ENCODE peak calls at places on chromosomes 12 and 14, in five cellular contexts. I is SW480; N is fibroblast of villous mesenchyme; C is left ventricle myocardium inferior; Q is stimulated activated naive CD8-positive, alpha-beta T cell treated with anti-CD3 and anti-CD28 coated beads, Interleukin-15, amount 100 ng/mL, for 72 hours. B is an unnamed sample.

GRCh38 chr14:75724414-75725204 is 63.6 kb downstream of the TTLL5 start:
- DNase-seq in I (no peak), N (peak; percentile 12), C (peak; percentile 41), Q (no peak), B (no peak)

GRCh38 chr14:73750161-73750901 is 36.1 kb upstream of the PNMA1 start:
- DNase-seq in I (no peak), N (no peak), C (no peak), Q (no peak), B (no peak)

GRCh38 chr14:52879958-52880357 is 70.9 kb downstream of the FERMT2 start:
- DNase-seq in I (no peak), N (peak; percentile 30), C (no peak), Q (no peak), B (peak; percentile 54)

GRCh38 chr12:40156031-40156764 is 50.3 kb upstream of the SLC2A13 start:
- DNase-seq in I (no peak), N (no peak), C (no peak), Q (no peak), B (peak; percentile 36)

GRCh38 chr12:3317481-3317815 is 173.6 kb upstream of the PRMT8 start:
- DNase-seq in I (no peak), N (no peak), C (no peak), Q (no peak), B (no peak)

GRCh38 chr12:42871831-42872230 is 282.3 kb upstream of the PRICKLE1 start:
- DNase-seq in I (no peak), N (no peak), C (no peak), Q (no peak), B (no peak)

GRCh38 chr12:93813972-93814821 is 137.0 kb downstream of the CRADD start:
- DNase-seq in I (no peak), N (peak; percentile 97), C (peak; percentile 84), Q (no peak), B (peak; percentile 87)

GRCh38 chr12:133037207-133038005 is at the start of gene ZNF84:
- DNase-seq in I (peak; percentile 97), N (peak; percentile 99), C (peak; percentile 95), Q (peak; percentile 94), B (peak; percentile 99)

GRCh38 chr14:102539544-102540309 is 30.2 kb upstream of the ANKRD9 start:
- DNase-seq in I (no peak), N (peak; percentile 69), C (peak; percentile 72), Q (no peak), B (no peak)

GRCh38 chr12:21500786-21501257 is 613 bp downstream of the RECQL start:
- DNase-seq in I (no peak), N (no peak), C (no peak), Q (no peak), B (no peak)

GRCh38 chr14:32560213-32560857 is 231.2 kb downstream of the AKAP6 start:
- DNase-seq in I (peak; percentile 66), N (peak; percentile 84), C (no peak), Q (peak; percentile 12), B (peak; percentile 81)

GRCh38 chr12:130813436-130813835 is 25.6 kb downstream of the STX2 start:
- DNase-seq in I (no peak), N (no peak), C (no peak), Q (no peak), B (no peak)

GRCh38 chr12:84643993-84644392 is 268.6 kb downstream of the SLC6A15 start:
- DNase-seq in I (no peak), N (no peak), C (no peak), Q (no peak), B (no peak)

GRCh38 chr12:107374136-107374535 is 280.8 kb upstream of the CRY1 start:
- DNase-seq in I (no peak), N (no peak), C (no peak), Q (no peak), B (no peak)

GRCh38 chr12:101670007-101670671 is 27.3 kb upstream of the CHPT1 start:
- DNase-seq in I (peak; percentile 9), N (peak; percentile 76), C (no peak), Q (peak; percentile 51), B (peak; percentile 46)

GRCh38 chr14:54767139-54767431 is 135.5 kb downstream of the GCH1 start:
- DNase-seq in I (no peak), N (no peak), C (no peak), Q (no peak), B (no peak)

GRCh38 chr12:20801035-20801434 is 9.5 kb upstream of the SLCO1B3 start:
- DNase-seq in I (no peak), N (no peak), C (no peak), Q (no peak), B (no peak)

GRCh38 chr14:93975791-93976476 is 436 bp downstream of the ASB2 start:
- DNase-seq in I (no peak), N (no peak), C (no peak), Q (no peak), B (no peak)

GRCh38 chr14:104369208-104369607 is 210.4 kb upstream of the C14orf180 start:
- DNase-seq in I (no peak), N (no peak), C (no peak), Q (no peak), B (no peak)

GRCh38 chr14:20428802-20429201 is 7.2 kb downstream of the KLHL33 start:
- DNase-seq in I (no peak), N (no peak), C (no peak), Q (no peak), B (no peak)

GRCh38 chr14:20631023-20631820 is 10.3 kb downstream of the OR6S1 start:
- DNase-seq in I (peak; percentile 44), N (peak; percentile 63), C (no peak), Q (peak; percentile 47), B (peak; percentile 47)

GRCh38 chr14:82431031-82431430 is 897.4 kb upstream of the SEL1L start:
- DNase-seq in I (no peak), N (no peak), C (no peak), Q (no peak), B (no peak)

GRCh38 chr14:99320621-99321235 is 48.7 kb upstream of the BCL11B start:
- DNase-seq in I (no peak), N (no peak), C (no peak), Q (no peak), B (no peak)

GRCh38 chr12:111437816-111438454 is 32.2 kb downstream of the SH2B3 start:
- DNase-seq in I (no peak), N (peak; percentile 87), C (no peak), Q (no peak), B (peak; percentile 78)

GRCh38 chr12:16281157-16281556 is 3.7 kb upstream of the SLC15A5 start:
- DNase-seq in I (no peak), N (no peak), C (no peak), Q (no peak), B (no peak)

GRCh38 chr12:114703060-114703493 is 19.1 kb upstream of the TBX3 start:
- DNase-seq in I (no peak), N (no peak), C (no peak), Q (no peak), B (no peak)

GRCh38 chr14:96781371-96781770 is 15.8 kb upstream of the VRK1 start:
- DNase-seq in I (no peak), N (no peak), C (no peak), Q (no peak), B (no peak)

GRCh38 chr14:65360144-65360784 is 52.3 kb upstream of the FUT8 start:
- DNase-seq in I (peak; percentile 20), N (no peak), C (no peak), Q (no peak), B (peak; percentile 69)

GRCh38 chr12:105574056-105574715 is 243.7 kb downstream of the C12orf75 start:
- DNase-seq in I (peak; percentile 57), N (no peak), C (no peak), Q (no peak), B (peak; percentile 46)

GRCh38 chr14:25032092-25032784 is 17.7 kb downstream of the STXBP6 start:
- DNase-seq in I (peak; percentile 50), N (no peak), C (no peak), Q (no peak), B (no peak)

B was measured in myocyte.